ENCODE peak calls at places on chromosomes 11 and 22, in eight cellular contexts. One of them, this sample, is unnamed.

GRCh38 chr11:112613051-112613972 is 347.9 kb upstream of the NCAM1 start:
- DNase-seq in heart left ventricle: no peak
- DNase-seq in NCI-H2081 treated with DMSO at 0.1 percent for 48 hours: no peak
- DNase-seq in ovary: no peak
- DNase-seq in H4: no peak
- DNase-seq in LHCN-M2: peak
- DNase-seq in CD8-positive, alpha-beta memory T cell: no peak
- DNase-seq in HuH-7: no peak
- DNase-seq in this sample: no peak

GRCh38 chr22:31488988-31489617 is 539 bp downstream of the EIF4ENIF1 start:
- DNase-seq in heart left ventricle: peak
- DNase-seq in NCI-H2081 treated with DMSO at 0.1 percent for 48 hours: no peak
- DNase-seq in ovary: peak
- DNase-seq in H4: no peak
- DNase-seq in LHCN-M2: peak
- DNase-seq in CD8-positive, alpha-beta memory T cell: peak
- DNase-seq in HuH-7: peak
- DNase-seq in this sample: peak

GRCh38 chr11:62143727-62144126 is 19.9 kb downstream of the INCENP start:
- DNase-seq in heart left ventricle: no peak
- DNase-seq in NCI-H2081 treated with DMSO at 0.1 percent for 48 hours: no peak
- DNase-seq in ovary: peak
- DNase-seq in H4: no peak
- DNase-seq in LHCN-M2: no peak
- DNase-seq in CD8-positive, alpha-beta memory T cell: no peak
- DNase-seq in HuH-7: no peak
- DNase-seq in this sample: no peak

GRCh38 chr11:68503281-68503687 is 42.7 kb downstream of the PPP6R3 start:
- DNase-seq in heart left ventricle: no peak
- DNase-seq in NCI-H2081 treated with DMSO at 0.1 percent for 48 hours: no peak
- DNase-seq in ovary: no peak
- DNase-seq in H4: no peak
- DNase-seq in LHCN-M2: peak
- DNase-seq in CD8-positive, alpha-beta memory T cell: no peak
- DNase-seq in HuH-7: no peak
- DNase-seq in this sample: no peak

GRCh38 chr11:80815752-80816453 is 1375.1 kb upstream of the TENM4 start:
- DNase-seq in heart left ventricle: no peak
- DNase-seq in NCI-H2081 treated with DMSO at 0.1 percent for 48 hours: no peak
- DNase-seq in ovary: no peak
- DNase-seq in H4: no peak
- DNase-seq in LHCN-M2: no peak
- DNase-seq in CD8-positive, alpha-beta memory T cell: no peak
- DNase-seq in HuH-7: no peak
- DNase-seq in this sample: no peak

GRCh38 chr22:25167082-25167481 is 32.6 kb upstream of the CRYBB3 start:
- DNase-seq in heart left ventricle: no peak
- DNase-seq in NCI-H2081 treated with DMSO at 0.1 percent for 48 hours: no peak
- DNase-seq in ovary: no peak
- DNase-seq in H4: no peak
- DNase-seq in LHCN-M2: no peak
- DNase-seq in CD8-positive, alpha-beta memory T cell: no peak
- DNase-seq in HuH-7: no peak
- DNase-seq in this sample: no peak

GRCh38 chr22:34943830-34944229 is 122.1 kb upstream of the ISX start:
- DNase-seq in heart left ventricle: no peak
- DNase-seq in NCI-H2081 treated with DMSO at 0.1 percent for 48 hours: no peak
- DNase-seq in ovary: no peak
- DNase-seq in H4: no peak
- DNase-seq in LHCN-M2: no peak
- DNase-seq in CD8-positive, alpha-beta memory T cell: no peak
- DNase-seq in HuH-7: no peak
- DNase-seq in this sample: no peak

GRCh38 chr22:37197451-37198289 is 9.6 kb upstream of the C1QTNF6 start:
- DNase-seq in heart left ventricle: no peak
- DNase-seq in NCI-H2081 treated with DMSO at 0.1 percent for 48 hours: no peak
- DNase-seq in ovary: peak
- DNase-seq in H4: peak
- DNase-seq in LHCN-M2: peak
- DNase-seq in CD8-positive, alpha-beta memory T cell: peak
- DNase-seq in HuH-7: no peak
- DNase-seq in this sample: peak

GRCh38 chr22:19494001-19494560 is 14.4 kb downstream of the CDC45 start:
- DNase-seq in heart left ventricle: no peak
- DNase-seq in NCI-H2081 treated with DMSO at 0.1 percent for 48 hours: no peak
- DNase-seq in ovary: no peak
- DNase-seq in H4: no peak
- DNase-seq in LHCN-M2: no peak
- DNase-seq in CD8-positive, alpha-beta memory T cell: no peak
- DNase-seq in HuH-7: no peak
- DNase-seq in this sample: no peak

GRCh38 chr22:48089601-48090331 is 1327.3 kb downstream of the TBC1D22A start:
- DNase-seq in heart left ventricle: no peak
- DNase-seq in NCI-H2081 treated with DMSO at 0.1 percent for 48 hours: no peak
- DNase-seq in ovary: peak
- DNase-seq in H4: peak
- DNase-seq in LHCN-M2: no peak
- DNase-seq in CD8-positive, alpha-beta memory T cell: no peak
- DNase-seq in HuH-7: no peak
- DNase-seq in this sample: peak

GRCh38 chr22:46250035-46250782 is at the start of gene CDPF1:
- DNase-seq in heart left ventricle: peak
- DNase-seq in NCI-H2081 treated with DMSO at 0.1 percent for 48 hours: no peak
- DNase-seq in ovary: peak
- DNase-seq in H4: peak
- DNase-seq in LHCN-M2: peak
- DNase-seq in CD8-positive, alpha-beta memory T cell: peak
- DNase-seq in HuH-7: peak
- DNase-seq in this sample: peak

GRCh38 chr22:25068701-25069100 is 116.2 kb downstream of the KIAA1671 start:
- DNase-seq in heart left ventricle: no peak
- DNase-seq in NCI-H2081 treated with DMSO at 0.1 percent for 48 hours: no peak
- DNase-seq in ovary: no peak
- DNase-seq in H4: no peak
- DNase-seq in LHCN-M2: no peak
- DNase-seq in CD8-positive, alpha-beta memory T cell: peak
- DNase-seq in HuH-7: no peak
- DNase-seq in this sample: no peak

GRCh38 chr11:17475666-17476316 is 854 bp downstream of the ABCC8 start:
- DNase-seq in heart left ventricle: no peak
- DNase-seq in NCI-H2081 treated with DMSO at 0.1 percent for 48 hours: no peak
- DNase-seq in ovary: no peak
- DNase-seq in H4: no peak
- DNase-seq in LHCN-M2: no peak
- DNase-seq in CD8-positive, alpha-beta memory T cell: no peak
- DNase-seq in HuH-7: no peak
- DNase-seq in this sample: no peak

GRCh38 chr11:44634401-44635281 is 69.2 kb downstream of the CD82 start:
- DNase-seq in heart left ventricle: peak
- DNase-seq in NCI-H2081 treated with DMSO at 0.1 percent for 48 hours: peak
- DNase-seq in ovary: peak
- DNase-seq in H4: peak
- DNase-seq in LHCN-M2: peak
- DNase-seq in CD8-positive, alpha-beta memory T cell: no peak
- DNase-seq in HuH-7: no peak
- DNase-seq in this sample: peak

GRCh38 chr11:115247404-115247803 is 256.8 kb downstream of the CADM1 start:
- DNase-seq in heart left ventricle: no peak
- DNase-seq in NCI-H2081 treated with DMSO at 0.1 percent for 48 hours: no peak
- DNase-seq in ovary: no peak
- DNase-seq in H4: no peak
- DNase-seq in LHCN-M2: peak
- DNase-seq in CD8-positive, alpha-beta memory T cell: no peak
- DNase-seq in HuH-7: no peak
- DNase-seq in this sample: no peak

GRCh38 chr11:20156280-20156875 is 3.9 kb downstream of the DBX1 start:
- DNase-seq in heart left ventricle: no peak
- DNase-seq in NCI-H2081 treated with DMSO at 0.1 percent for 48 hours: no peak
- DNase-seq in ovary: no peak
- DNase-seq in H4: no peak
- DNase-seq in LHCN-M2: no peak
- DNase-seq in CD8-positive, alpha-beta memory T cell: peak
- DNase-seq in HuH-7: no peak
- DNase-seq in this sample: no peak

GRCh38 chr11:103055174-103055890 is 36.6 kb downstream of the DCUN1D5 start:
- DNase-seq in heart left ventricle: no peak
- DNase-seq in NCI-H2081 treated with DMSO at 0.1 percent for 48 hours: peak
- DNase-seq in ovary: no peak
- DNase-seq in H4: peak
- DNase-seq in LHCN-M2: peak
- DNase-seq in CD8-positive, alpha-beta memory T cell: no peak
- DNase-seq in HuH-7: no peak
- DNase-seq in this sample: no peak

GRCh38 chr11:71936825-71937224 is 8.0 kb downstream of the RNF121 start:
- DNase-seq in heart left ventricle: no peak
- DNase-seq in NCI-H2081 treated with DMSO at 0.1 percent for 48 hours: no peak
- DNase-seq in ovary: no peak
- DNase-seq in H4: no peak
- DNase-seq in LHCN-M2: no peak
- DNase-seq in CD8-positive, alpha-beta memory T cell: no peak
- DNase-seq in HuH-7: no peak
- DNase-seq in this sample: no peak

GRCh38 chr11:17410606-17411379 is 22.3 kb upstream of the KCNJ11 start:
- DNase-seq in heart left ventricle: peak
- DNase-seq in NCI-H2081 treated with DMSO at 0.1 percent for 48 hours: no peak
- DNase-seq in ovary: no peak
- DNase-seq in H4: no peak
- DNase-seq in LHCN-M2: no peak
- DNase-seq in CD8-positive, alpha-beta memory T cell: no peak
- DNase-seq in HuH-7: no peak
- DNase-seq in this sample: no peak

GRCh38 chr22:17369553-17370035 is 334 bp downstream of the CECR2 start:
- DNase-seq in heart left ventricle: peak
- DNase-seq in NCI-H2081 treated with DMSO at 0.1 percent for 48 hours: no peak
- DNase-seq in ovary: peak
- DNase-seq in H4: no peak
- DNase-seq in LHCN-M2: no peak
- DNase-seq in CD8-positive, alpha-beta memory T cell: no peak
- DNase-seq in HuH-7: peak
- DNase-seq in this sample: peak